ENCODE peak calls at places on chromosomes 7 and 10, in six cellular contexts. J is A549, M is K562, R is HepG2, K is endothelial cell of umbilical vein, Z is GM12878. D is an unnamed sample.

GRCh38 chr7:977326-978048 is 2.1 kb upstream of the COX19 start:
- DNase-seq in R (peak), Z (peak), K (no peak), J (peak), M (no peak), D (peak)

GRCh38 chr10:120394446-120394845 is 62.6 kb upstream of the PLPP4 start:
- DNase-seq in Z (no peak), K (peak), M (no peak), R (no peak), J (no peak), D (no peak)

GRCh38 chr10:48501806-48502771 is 102.8 kb downstream of the ARHGAP22 start:
- DNase-seq in R (no peak), Z (peak), J (no peak), M (no peak), K (no peak), D (no peak)

GRCh38 chr10:122116331-122116730 is 127.4 kb downstream of the TACC2 start:
- DNase-seq in M (peak), J (peak), Z (no peak), R (peak), K (peak), D (peak)

GRCh38 chr7:77266162-77266807 is 66.7 kb upstream of the FGL2 start:
- DNase-seq in J (no peak), M (no peak), R (no peak), K (no peak), Z (peak), D (no peak)

GRCh38 chr10:110613341-110613995 is 30.7 kb upstream of the RBM20 start:
- DNase-seq in J (no peak), M (no peak), R (no peak), K (no peak), Z (peak), D (peak)

GRCh38 chr7:81268551-81268950 is 349.7 kb upstream of the SEMA3C start:
- DNase-seq in K (no peak), J (no peak), R (no peak), Z (no peak), M (no peak), D (no peak)

GRCh38 chr7:127066974-127067373 is 185.8 kb downstream of the GRM8 start:
- DNase-seq in R (peak), M (no peak), Z (no peak), K (no peak), J (peak), D (peak)

GRCh38 chr10:130743751-130744191 is 567.8 kb downstream of the TCERG1L start:
- DNase-seq in R (no peak), M (no peak), Z (no peak), K (no peak), J (no peak), D (no peak)

GRCh38 chr10:11742009-11742778 is at the start of gene ECHDC3:
- DNase-seq in R (no peak), K (peak), Z (no peak), M (peak), J (peak), D (no peak)

GRCh38 chr7:100642534-100642907 is 1.2 kb upstream of the TFR2 start:
- DNase-seq in Z (no peak), R (peak), J (no peak), K (no peak), M (peak), D (no peak)

GRCh38 chr10:46530249-46531186 is 25.9 kb downstream of the GPRIN2 start:
- DNase-seq in R (peak), J (peak), M (no peak), Z (no peak), K (no peak), D (peak)

GRCh38 chr7:84684836-84685235 is 490.2 kb upstream of the SEMA3A start:
- DNase-seq in J (no peak), R (no peak), K (no peak), M (no peak), Z (no peak), D (no peak)

GRCh38 chr7:115125750-115126149 is 203.9 kb downstream of the MDFIC start:
- DNase-seq in J (no peak), Z (no peak), K (no peak), M (no peak), R (no peak), D (no peak)

GRCh38 chr7:115125312-115125711 is 203.4 kb downstream of the MDFIC start:
- DNase-seq in Z (no peak), M (no peak), K (no peak), R (no peak), J (no peak), D (no peak)

GRCh38 chr7:115124409-115124939 is 202.6 kb downstream of the MDFIC start:
- DNase-seq in Z (no peak), J (no peak), K (no peak), R (no peak), M (no peak), D (no peak)

GRCh38 chr7:115128163-115128562 is 206.3 kb downstream of the MDFIC start:
- DNase-seq in M (no peak), J (no peak), R (no peak), K (no peak), Z (no peak), D (no peak)

DNA sequence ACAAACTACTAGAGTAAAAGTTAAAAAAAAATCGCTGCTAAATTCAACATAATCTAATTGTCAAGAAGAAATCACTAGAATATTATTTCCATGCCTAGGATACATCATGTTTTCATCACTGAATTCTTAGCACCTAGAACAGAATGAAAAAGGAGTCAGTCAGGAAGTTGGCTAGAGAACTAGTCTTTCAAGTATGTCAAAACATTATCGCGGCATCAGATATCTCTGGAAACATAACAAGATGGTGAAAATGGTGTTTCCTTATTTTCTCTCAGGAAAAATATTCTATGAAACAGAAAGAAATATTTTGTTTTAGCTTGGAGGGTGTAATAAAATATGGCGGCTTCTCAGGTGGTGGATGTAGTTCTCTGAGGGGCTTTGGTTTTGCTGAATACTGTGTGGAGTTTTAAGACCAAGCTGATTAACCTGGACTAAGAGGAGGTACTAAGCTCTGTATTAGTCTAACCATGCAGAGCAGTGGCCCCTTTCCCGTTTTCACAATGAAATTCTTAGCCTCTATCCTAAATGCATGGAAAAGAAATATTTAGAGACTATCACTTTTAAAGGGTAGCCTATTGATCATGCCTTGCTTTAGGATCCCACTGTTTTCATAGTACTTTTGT is 205.6 kb downstream of the MDFIC start:
- DNase-seq in Z (no peak), K (no peak), M (no peak), R (no peak), J (no peak), D (no peak)
- TF ChIP-seq MYC in Z (no peak), K (no peak), M (no peak), R (no peak), J (no peak), D (no peak)

GRCh38 chr10:90884414-90884813 is 12.6 kb downstream of the RPP30 start:
- DNase-seq in M (no peak), Z (no peak), K (no peak), J (no peak), R (no peak), D (no peak)
- TF ChIP-seq MYC in M (no peak), Z (no peak), K (no peak), J (no peak), R (no peak), D (no peak)

GRCh38 chr10:77869626-77870420 is 56.7 kb downstream of the DLG5 start:
- DNase-seq in M (no peak), Z (no peak), J (no peak), R (no peak), K (no peak), D (no peak)
- TF ChIP-seq MYC in M (no peak), Z (no peak), J (no peak), R (no peak), K (no peak), D (no peak)

GRCh38 chr10:79360499-79361342 is 13.5 kb downstream of the PPIF start:
- DNase-seq in K (no peak), M (no peak), Z (no peak), J (no peak), R (no peak), D (no peak)

GRCh38 chr10:79357180-79357579 is 9.9 kb downstream of the PPIF start:
- DNase-seq in M (no peak), J (no peak), K (no peak), R (no peak), Z (no peak), D (no peak)

GRCh38 chr10:79359816-79360498 is 12.7 kb downstream of the PPIF start:
- DNase-seq in Z (no peak), M (no peak), R (no peak), K (no peak), J (no peak), D (no peak)

GRCh38 chr10:79358811-79359210 is 11.5 kb downstream of the PPIF start:
- DNase-seq in M (no peak), R (peak), Z (no peak), K (no peak), J (no peak), D (no peak)

DNA sequence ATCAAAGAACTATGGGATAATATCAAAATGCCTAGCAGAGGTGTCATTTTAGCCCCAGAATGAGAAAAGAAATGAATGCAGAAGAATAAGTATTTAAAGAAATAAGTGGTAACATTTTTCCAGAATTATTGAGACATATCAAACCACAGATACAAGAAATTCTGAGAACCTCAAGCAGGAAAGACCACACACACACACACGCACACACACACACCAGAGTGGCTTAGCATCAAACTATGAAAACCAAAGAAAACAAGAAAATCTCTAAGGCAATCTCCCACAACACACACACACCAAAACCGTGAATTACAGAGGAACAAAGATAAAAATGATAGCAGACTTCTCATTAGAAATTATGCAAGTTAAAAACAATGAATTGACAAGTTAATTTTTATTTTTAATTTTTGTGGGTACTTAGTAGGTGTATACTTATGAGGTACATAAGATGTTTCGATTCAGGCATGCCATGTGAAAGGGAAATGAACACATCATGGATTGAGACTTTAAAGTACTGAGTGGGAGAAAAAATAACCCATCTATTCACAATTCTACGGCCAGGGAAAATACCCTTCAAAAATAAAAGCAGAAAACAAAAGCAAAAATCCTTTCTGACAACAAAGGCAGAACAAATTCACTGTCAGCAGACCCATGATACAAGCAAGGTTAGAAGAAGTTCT is 14.6 kb downstream of the PPIF start:
- DNase-seq in R (no peak), M (no peak), K (no peak), J (no peak), Z (no peak), D (no peak)
- TF ChIP-seq MYC in R (no peak), M (no peak), K (no peak), J (no peak), Z (no peak), D (no peak)

D was measured in NB4.